ENCODE peak calls at places on chromosomes 4 and X, in seven cellular contexts. I, J, B, M, H, W and D are unnamed samples. For H3K9me3, the result is how much of the 10 kb centered on the place peaks cover.

GRCh38 chr4:78766650-78767049 is 9.5 kb upstream of the BMP2K start:
- DNase-seq in H (no peak), J (no peak), W (no peak), I (no peak), B (no peak), M (no peak), D (no peak)

GRCh38 chrX:103211012-103211715 is 3.7 kb upstream of the BEX4 start:
- DNase-seq in J (no peak), B (peak), W (peak), H (peak), I (peak), M (peak), D (peak)

GRCh38 chrX:9466115-9466495 is 1.2 kb downstream of the TBL1X start:
- DNase-seq in B (peak), W (peak), H (peak), I (peak), J (peak), M (peak), D (peak)

GRCh38 chr4:101155859-101156430 is 191.4 kb downstream of the PPP3CA start:
- DNase-seq in W (no peak), J (no peak), H (no peak), M (no peak), I (no peak), B (no peak), D (no peak)

GRCh38 chrX:84186603-84187358 is 1.2 kb downstream of the RPS6KA6 start:
- DNase-seq in M (peak), I (peak), B (no peak), H (no peak), W (no peak), J (no peak), D (no peak)

GRCh38 chr4:167233523-167234387 is 539 bp downstream of the SPOCK3 start:
- DNase-seq in I (peak), B (no peak), H (peak), W (no peak), M (peak), J (no peak), D (no peak)

GRCh38 chr4:168612435-168613139 is 115.7 kb downstream of the PALLD start:
- DNase-seq in J (no peak), W (no peak), M (no peak), B (no peak), I (peak), H (no peak), D (no peak)

GRCh38 chr4:26558166-26558895 is 25.6 kb upstream of the TBC1D19 start:
- DNase-seq in J (no peak), B (no peak), H (no peak), W (no peak), I (peak), M (no peak), D (no peak)

GRCh38 chr4:152590179-152591031 is 54.5 kb upstream of the FBXW7 start:
- DNase-seq in W (no peak), J (peak), I (peak), B (no peak), M (peak), H (no peak), D (no peak)

GRCh38 chr4:81081156-81081555 is 50.6 kb downstream of the BMP3 start:
- DNase-seq in J (no peak), W (no peak), H (no peak), I (no peak), B (no peak), M (no peak), D (no peak)

GRCh38 chr4:10403633-10404445 is 53.4 kb downstream of the ZNF518B start:
- DNase-seq in M (peak), H (peak), J (no peak), W (no peak), B (no peak), I (peak), D (peak)

GRCh38 chr4:6422105-6422504 is 50.3 kb downstream of the PPP2R2C start:
- DNase-seq in H (no peak), M (no peak), I (no peak), J (no peak), B (no peak), W (no peak), D (no peak)

GRCh38 chrX:46254623-46255022 is 290.6 kb downstream of the ZNF674 start:
- DNase-seq in I (no peak), W (no peak), H (no peak), B (no peak), J (no peak), M (no peak), D (no peak)

GRCh38 chr4:123484291-123484926 is 87.8 kb downstream of the SPRY1 start:
- DNase-seq in M (no peak), J (no peak), W (no peak), B (no peak), H (no peak), I (no peak), D (no peak)

GRCh38 chr4:3307060-3307459 is 14.2 kb downstream of the RGS12 start:
- DNase-seq in J (no peak), W (no peak), B (no peak), H (no peak), M (no peak), I (no peak), D (no peak)

GRCh38 chr4:128727658-128728057 is 81.8 kb upstream of the JADE1 start:
- DNase-seq in I (no peak), J (no peak), H (peak), B (no peak), W (no peak), M (no peak), D (no peak)

GRCh38 chrX:17930850-17931249 is 69.8 kb upstream of the RAI2 start:
- DNase-seq in H (no peak), J (no peak), I (no peak), M (no peak), W (no peak), B (no peak), D (no peak)

GRCh38 chr4:54213812-54214211 is 15.3 kb upstream of the PDGFRA start:
- DNase-seq in W (no peak), J (no peak), H (no peak), I (peak), M (peak), B (peak), D (no peak)

GRCh38 chr4:145709336-145709735 is 29.4 kb downstream of the C4orf51 start:
- DNase-seq in W (no peak), B (no peak), M (no peak), I (no peak), J (peak), H (no peak), D (no peak)

GRCh38 chr4:20192754-20193521 is 58.8 kb upstream of the SLIT2 start:
- DNase-seq in W (no peak), M (no peak), H (no peak), J (no peak), B (no peak), I (peak), D (no peak)

GRCh38 chr4:13612569-13612968 is 15.0 kb downstream of the BOD1L1 start:
- DNase-seq in H (peak), B (no peak), J (no peak), M (no peak), I (no peak), W (no peak), D (no peak)

GRCh38 chrX:43860646-43861370 is 21.4 kb downstream of the MAOB start:
- DNase-seq in W (no peak), H (no peak), I (peak), M (no peak), B (no peak), J (peak), D (no peak)

GRCh38 chr4:107037188-107037587 is 1.1 kb upstream of the DKK2 start:
- DNase-seq in J (no peak), H (peak), W (no peak), B (peak), M (peak), I (peak), D (no peak)

GRCh38 chr4:76210502-76210901 is 3.1 kb downstream of the SCARB2 start:
- DNase-seq in M (no peak), H (no peak), I (peak), W (no peak), B (no peak), J (no peak), D (no peak)

GRCh38 chr4:76212851-76213414 is 691 bp downstream of the SCARB2 start:
- DNase-seq in W (peak), I (peak), H (no peak), M (no peak), J (no peak), B (no peak), D (no peak)

GRCh38 chr4:76213415-76214268 is at the start of gene SCARB2:
- DNase-seq in J (peak), W (peak), I (peak), B (peak), H (peak), M (peak), D (peak)

GRCh38 chr4:76212301-76212700 is 1.3 kb downstream of the SCARB2 start:
- DNase-seq in W (no peak), M (no peak), H (no peak), J (no peak), I (peak), B (no peak), D (no peak)

DNA sequence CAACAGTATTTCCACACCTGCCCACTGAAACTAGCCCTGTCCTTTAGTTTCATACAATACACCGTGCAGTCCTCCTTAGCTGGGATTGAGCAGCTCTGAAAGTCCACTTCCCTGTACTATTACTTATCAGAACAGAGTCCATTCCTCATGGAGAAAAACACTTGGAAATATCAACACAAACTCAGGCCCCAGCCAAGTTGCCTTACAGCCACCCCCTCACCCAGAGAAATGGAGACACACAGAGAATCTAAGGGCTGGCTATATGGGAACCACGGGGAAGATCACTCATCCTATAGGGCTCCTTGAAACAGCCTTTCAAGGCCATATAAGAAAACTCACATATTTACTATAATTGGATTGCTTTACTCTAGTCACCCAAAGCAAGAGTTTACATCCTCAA is 1.9 kb downstream of the SCARB2 start:
- DNase-seq in W (no peak), I (peak), J (no peak), H (no peak), M (no peak), B (no peak), D (no peak)
- H3K4me3 ChIP-seq in W (no peak), I (peak), J (peak), H (peak), M (peak), B (peak), D (peak)

DNA sequence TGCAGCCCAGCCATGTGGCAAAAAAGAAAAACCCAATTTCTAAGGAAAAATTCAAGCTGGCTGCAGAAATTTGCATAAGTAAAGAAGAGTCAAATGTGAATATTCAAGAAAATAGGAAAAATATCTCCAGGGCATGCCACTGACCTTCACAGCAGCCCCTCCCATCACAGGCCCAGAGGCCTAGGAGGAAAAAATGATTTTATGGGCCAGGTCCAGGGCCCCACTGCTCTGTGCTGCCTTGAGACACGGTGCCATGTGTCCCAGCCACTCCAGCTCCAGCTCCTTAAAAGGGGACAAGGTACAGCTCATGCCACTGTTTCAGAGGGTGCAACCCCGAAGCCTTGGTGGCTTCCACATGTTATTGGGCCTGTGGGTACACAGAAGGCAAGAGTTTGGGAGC is 182.7 kb upstream of the FGF16 start:
- DNase-seq in M (no peak), B (no peak), H (no peak), J (no peak), W (no peak), I (no peak), D (no peak)
- H3K9me3 ChIP-seq in M (under half), B (under half), H (under half), J (half or more), W (under half), I (under half), D (under half)

DNA sequence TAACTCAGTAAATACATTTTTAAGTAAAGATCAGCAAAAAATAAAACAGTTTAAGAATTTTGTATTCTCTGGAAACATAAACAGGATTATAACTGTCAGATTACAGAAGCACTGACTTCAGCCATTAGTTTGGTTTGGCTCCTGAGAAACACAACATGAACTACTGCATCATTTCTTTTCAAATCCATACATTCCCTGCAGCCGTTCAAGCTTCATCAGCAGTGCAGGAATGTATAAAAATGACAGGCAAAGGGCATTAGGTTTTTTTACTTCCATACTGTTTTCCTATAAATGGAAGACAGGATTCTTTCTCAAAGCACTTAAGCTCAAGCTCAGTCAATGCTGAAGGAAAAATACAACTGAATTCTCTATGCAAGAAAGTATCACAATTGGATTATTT is 4.2 kb upstream of the MAB21L2 start:
- DNase-seq in J (no peak), M (no peak), I (no peak), B (no peak), H (no peak), W (no peak), D (no peak)
- H3K4me3 ChIP-seq in J (no peak), M (no peak), I (no peak), B (no peak), H (no peak), W (no peak), D (no peak)

GRCh38 chr4:28675582-28675981 is 1814.9 kb downstream of the STIM2 start:
- DNase-seq in J (no peak), M (no peak), B (no peak), H (no peak), I (peak), W (no peak), D (no peak)

GRCh38 chr4:28682872-28683271 is 1822.2 kb downstream of the STIM2 start:
- DNase-seq in J (no peak), I (no peak), B (no peak), H (no peak), W (no peak), M (no peak), D (no peak)

DNA sequence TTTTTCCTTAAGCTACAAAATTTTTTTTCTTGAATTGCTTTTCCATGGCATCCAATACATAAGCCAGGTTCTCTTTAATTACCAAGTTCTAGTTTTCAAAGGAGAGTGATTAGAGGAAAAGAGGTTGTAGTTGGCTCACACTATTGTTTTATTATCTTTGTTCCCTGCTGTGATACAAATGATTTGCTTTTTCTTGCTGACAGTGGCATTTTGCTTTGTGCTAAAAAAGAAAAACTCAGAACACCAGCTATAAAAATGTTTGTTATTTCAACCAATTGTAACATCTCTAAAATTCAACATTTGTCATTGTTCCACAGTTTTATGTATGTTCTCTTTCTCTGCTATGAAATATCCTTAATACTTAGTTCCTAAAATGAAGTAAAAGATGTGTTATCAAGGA is 1817.2 kb downstream of the STIM2 start:
- DNase-seq in B (no peak), I (no peak), W (no peak), J (no peak), M (no peak), H (no peak), D (no peak)
- H3K9me3 ChIP-seq in B (under half), I (under half), W (under half), J (under half), M (under half), H (under half), D (under half)

GRCh38 chr4:186726440-186727148 is 2.9 kb upstream of the FAT1 start:
- DNase-seq in J (peak), B (no peak), I (peak), H (peak), W (no peak), M (peak), D (peak)

GRCh38 chr4:186727977-186728519 is 4.4 kb upstream of the FAT1 start:
- DNase-seq in J (no peak), B (no peak), M (peak), H (peak), W (no peak), I (peak), D (peak)

GRCh38 chr4:186727149-186727976 is 3.7 kb upstream of the FAT1 start:
- DNase-seq in B (no peak), I (peak), W (no peak), H (peak), M (no peak), J (no peak), D (peak)

GRCh38 chr4:186729856-186730255 is 6.2 kb upstream of the FAT1 start:
- DNase-seq in W (no peak), I (no peak), H (no peak), B (no peak), J (no peak), M (no peak), D (no peak)

GRCh38 chr4:186728631-186729271 is 5.1 kb upstream of the FAT1 start:
- DNase-seq in I (peak), W (no peak), J (no peak), B (no peak), H (no peak), M (no peak), D (no peak)
- H3K4me3 ChIP-seq in I (peak), W (no peak), J (no peak), B (no peak), H (no peak), M (no peak), D (no peak)

GRCh38 chrX:64842492-64842891 is 133.8 kb downstream of the ZC4H2 start:
- DNase-seq in I (no peak), M (no peak), W (peak), B (no peak), H (no peak), J (no peak), D (no peak)
- H3K9me3 ChIP-seq in I (under half), M (under half), W (under half), B (under half), H (under half), J (under half), D (under half)

GRCh38 chrX:40094041-40094899 is 3.5 kb downstream of the BCOR start:
- DNase-seq in B (no peak), J (no peak), I (peak), W (peak), H (peak), M (peak), D (no peak)

GRCh38 chrX:40091691-40092421 is 5.9 kb downstream of the BCOR start:
- DNase-seq in I (no peak), J (no peak), B (no peak), M (no peak), W (no peak), H (no peak), D (no peak)

GRCh38 chrX:40094900-40095587 is 2.7 kb downstream of the BCOR start:
- DNase-seq in B (no peak), I (peak), H (no peak), J (no peak), W (no peak), M (no peak), D (no peak)

GRCh38 chrX:40092808-40093435 is 4.8 kb downstream of the BCOR start:
- DNase-seq in J (no peak), H (no peak), W (no peak), I (no peak), B (no peak), M (no peak), D (no peak)

GRCh38 chrX:40093586-40093985 is 4.2 kb downstream of the BCOR start:
- DNase-seq in M (no peak), J (no peak), W (no peak), H (no peak), I (no peak), B (no peak), D (no peak)
- H3K4me3 ChIP-seq in M (no peak), J (no peak), W (peak), H (peak), I (peak), B (no peak), D (no peak)

DNA sequence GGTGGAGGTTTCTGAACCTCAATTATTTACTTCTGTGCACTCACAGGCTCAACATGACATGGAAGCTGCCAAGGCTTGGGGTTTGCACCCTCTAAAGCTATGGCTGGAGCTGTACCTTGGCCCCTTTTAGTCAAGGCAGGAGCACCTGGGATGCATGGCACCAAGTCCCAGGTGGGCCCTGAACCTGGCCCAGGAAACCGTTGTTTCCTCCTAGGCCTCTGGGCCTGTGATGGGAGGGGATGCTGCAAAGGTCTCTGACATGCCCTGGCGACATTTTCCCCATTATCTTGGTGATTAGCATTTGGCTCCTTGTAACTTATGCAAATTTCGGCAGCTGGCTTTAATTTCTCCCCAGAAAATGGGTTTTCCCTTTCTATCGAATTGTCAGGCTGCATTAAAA is 726.1 kb upstream of the POU3F4 start:
- DNase-seq in M (no peak), B (no peak), J (no peak), W (no peak), H (no peak), I (no peak), D (no peak)
- H3K9me3 ChIP-seq in M (under half), B (under half), J (under half), W (under half), H (under half), I (under half), D (under half)